ENCODE peak calls at places on chromosomes 3 and 15, in four cellular contexts. P is H9, V is mesendoderm, R is H1. M is an unnamed sample.

GRCh38 chr3:49133226-49133951 is 539 bp upstream of the LAMB2 start:
- DNase-seq in P (peak), V (peak), R (peak), M (peak)

GRCh38 chr15:25439456-25439836 is 622 bp upstream of the UBE3A start:
- DNase-seq in P (no peak), V (peak), R (no peak), M (peak)

GRCh38 chr3:153038779-153039178 is 123.2 kb upstream of the RAP2B start:
- DNase-seq in V (no peak), P (no peak), R (no peak), M (no peak)

GRCh38 chr3:156373095-156373494 is 181.8 kb downstream of the SSR3 start:
- DNase-seq in V (no peak), P (no peak), R (no peak), M (no peak)

GRCh38 chr15:64754663-64755426 is 20.5 kb downstream of the RBPMS2 start:
- DNase-seq in V (no peak), R (no peak), P (no peak), M (no peak)

GRCh38 chr3:128367726-128368125 is 99.0 kb downstream of the DNAJB8 start:
- DNase-seq in R (no peak), V (peak), P (peak), M (no peak)

GRCh38 chr3:196677929-196678328 is 34.1 kb downstream of the CEP19 start:
- DNase-seq in R (no peak), P (no peak), V (no peak), M (no peak)

GRCh38 chr3:123678108-123678511 is 93.3 kb upstream of the HACD2 start:
- DNase-seq in P (no peak), R (no peak), V (no peak), M (no peak)

GRCh38 chr15:100249096-100249815 is 92.5 kb downstream of the ADAMTS17 start:
- DNase-seq in R (peak), P (no peak), V (no peak), M (no peak)

GRCh38 chr3:42723146-42723683 is 20.6 kb upstream of the HHATL start:
- DNase-seq in V (no peak), R (no peak), P (no peak), M (no peak)

GRCh38 chr3:55267206-55267930 is 219.7 kb downstream of the WNT5A start:
- DNase-seq in V (no peak), P (no peak), R (no peak), M (no peak)

GRCh38 chr3:36175916-36176461 is 204.3 kb upstream of the STAC start:
- DNase-seq in V (peak), R (no peak), P (no peak), M (no peak)

GRCh38 chr15:83747050-83747717 is 93.3 kb downstream of the ADAMTSL3 start:
- DNase-seq in P (peak), V (peak), R (no peak), M (no peak)

GRCh38 chr3:99751649-99752048 is 66.0 kb upstream of the CMSS1 start:
- DNase-seq in P (no peak), R (no peak), V (no peak), M (no peak)

GRCh38 chr15:75887178-75887577 is 16.5 kb upstream of the FBXO22 start:
- DNase-seq in P (no peak), R (no peak), V (no peak), M (no peak)

GRCh38 chr3:109331692-109332091 is 5.7 kb downstream of the DPPA4 start:
- DNase-seq in V (no peak), R (no peak), P (no peak), M (no peak)

GRCh38 chr3:169354774-169355501 is 308.6 kb downstream of the MECOM start:
- DNase-seq in V (peak), R (no peak), P (no peak), M (peak)

GRCh38 chr3:135889417-135889816 is 76.1 kb upstream of the PPP2R3A start:
- DNase-seq in P (no peak), V (peak), R (no peak), M (no peak)

GRCh38 chr3:194690501-194691372 is 5.1 kb downstream of the FAM43A start:
- DNase-seq in R (no peak), P (no peak), V (peak), M (no peak)

GRCh38 chr3:133161666-133162065 is 123.5 kb downstream of the TMEM108 start:
- DNase-seq in V (no peak), P (no peak), R (no peak), M (no peak)

GRCh38 chr3:102129774-102130608 is 280.7 kb downstream of the NFKBIZ start:
- DNase-seq in R (no peak), V (no peak), P (no peak), M (no peak)

GRCh38 chr3:43001094-43001553 is 22.0 kb downstream of the GASK1A start:
- DNase-seq in V (no peak), R (no peak), P (no peak), M (no peak)

GRCh38 chr3:65539620-65540019 is 499.1 kb downstream of the MAGI1 start:
- DNase-seq in V (peak), P (peak), R (no peak), M (no peak)

GRCh38 chr3:182618085-182618732 is 175.1 kb upstream of the ATP11B start:
- DNase-seq in P (no peak), V (peak), R (no peak), M (peak)

GRCh38 chr3:46284981-46285683 is 42.9 kb downstream of the CCR3 start:
- DNase-seq in V (no peak), P (no peak), R (no peak), M (no peak)

GRCh38 chr3:56790016-56790950 is 11.5 kb downstream of the ARHGEF3 start:
- DNase-seq in R (no peak), V (no peak), P (no peak), M (no peak)

GRCh38 chr3:34131091-34131490 is 332.7 kb downstream of the PDCD6IP start:
- DNase-seq in P (no peak), R (no peak), V (peak), M (no peak)

GRCh38 chr3:192409203-192409837 is 318.0 kb downstream of the FGF12 start:
- DNase-seq in R (peak), V (peak), P (peak), M (peak)

GRCh38 chr3:41276191-41276590 is 76.9 kb downstream of the CTNNB1 start:
- DNase-seq in V (no peak), R (no peak), P (no peak), M (no peak)

GRCh38 chr3:129313983-129314756 is 35.5 kb downstream of the HMCES start:
- DNase-seq in P (peak), V (peak), R (no peak), M (no peak)

GRCh38 chr15:92803852-92804609 is 96.1 kb upstream of the CHD2 start:
- DNase-seq in V (peak), P (no peak), R (no peak), M (no peak)

GRCh38 chr3:10957976-10958749 is 34.4 kb upstream of the SLC6A1 start:
- DNase-seq in V (no peak), R (no peak), P (no peak), M (no peak)

GRCh38 chr3:123385981-123386380 is 62.9 kb downstream of the ADCY5 start:
- DNase-seq in R (no peak), V (no peak), P (no peak), M (no peak)

GRCh38 chr3:1611824-1612223 is 486.8 kb upstream of the CNTN4 start:
- DNase-seq in V (peak), P (no peak), R (no peak), M (no peak)

GRCh38 chr3:46662771-46663551 is 30.5 kb downstream of the ALS2CL start:
- DNase-seq in V (no peak), P (no peak), R (peak), M (no peak)

GRCh38 chr3:129937717-129938116 is 36.8 kb upstream of the TRH start:
- DNase-seq in R (peak), P (peak), V (peak), M (no peak)

GRCh38 chr3:131914090-131914691 is 120.6 kb downstream of the CPNE4 start:
- DNase-seq in P (peak), R (no peak), V (no peak), M (no peak)

GRCh38 chr3:42991369-42992315 is 12.5 kb downstream of the GASK1A start:
- DNase-seq in P (no peak), R (no peak), V (peak), M (no peak)

GRCh38 chr15:45653702-45654424 is 19.0 kb downstream of the SQOR start:
- DNase-seq in R (no peak), V (no peak), P (no peak), M (no peak)

GRCh38 chr3:148227534-148227933 is 470.2 kb upstream of the AGTR1 start:
- DNase-seq in R (no peak), P (no peak), V (peak), M (no peak)

DNA sequence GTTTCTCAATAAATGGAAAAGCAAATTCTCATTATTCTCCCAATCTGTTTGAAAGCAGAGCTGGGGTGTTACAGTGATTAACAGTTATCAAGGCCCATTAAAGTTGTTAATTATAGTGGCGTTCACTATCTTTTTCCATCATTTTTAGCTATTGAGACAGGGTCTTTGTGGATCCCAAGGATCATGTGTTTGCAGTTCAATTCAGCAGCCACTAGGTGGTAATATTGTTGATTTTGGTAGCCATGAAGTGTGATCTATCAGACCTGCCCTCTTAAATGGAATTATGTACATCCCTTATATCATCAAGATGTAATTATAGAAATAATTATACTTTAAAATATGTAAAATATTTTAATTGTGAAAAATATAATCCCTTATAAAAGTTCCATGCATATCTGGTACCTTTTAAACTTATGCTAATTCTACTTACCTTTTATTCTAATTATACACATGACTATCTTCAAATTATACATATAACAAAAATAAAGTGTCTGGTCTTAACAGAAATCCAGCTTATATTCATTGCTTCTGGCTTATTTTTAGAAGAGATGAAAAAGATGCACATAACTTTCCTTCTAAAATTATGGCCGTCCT is 126.4 kb downstream of the GREM1 start:
- DNase-seq in V (peak), R (no peak), P (no peak), M (no peak)
- H2BK120ac ChIP-seq in V (no peak), R (no peak), P (no peak), M (no peak)

GRCh38 chr3:189317911-189318310 is 146.1 kb downstream of the TPRG1 start:
- DNase-seq in R (no peak), P (no peak), V (no peak), M (no peak)
- H2BK120ac ChIP-seq in R (no peak), P (no peak), V (no peak), M (no peak)

DNA sequence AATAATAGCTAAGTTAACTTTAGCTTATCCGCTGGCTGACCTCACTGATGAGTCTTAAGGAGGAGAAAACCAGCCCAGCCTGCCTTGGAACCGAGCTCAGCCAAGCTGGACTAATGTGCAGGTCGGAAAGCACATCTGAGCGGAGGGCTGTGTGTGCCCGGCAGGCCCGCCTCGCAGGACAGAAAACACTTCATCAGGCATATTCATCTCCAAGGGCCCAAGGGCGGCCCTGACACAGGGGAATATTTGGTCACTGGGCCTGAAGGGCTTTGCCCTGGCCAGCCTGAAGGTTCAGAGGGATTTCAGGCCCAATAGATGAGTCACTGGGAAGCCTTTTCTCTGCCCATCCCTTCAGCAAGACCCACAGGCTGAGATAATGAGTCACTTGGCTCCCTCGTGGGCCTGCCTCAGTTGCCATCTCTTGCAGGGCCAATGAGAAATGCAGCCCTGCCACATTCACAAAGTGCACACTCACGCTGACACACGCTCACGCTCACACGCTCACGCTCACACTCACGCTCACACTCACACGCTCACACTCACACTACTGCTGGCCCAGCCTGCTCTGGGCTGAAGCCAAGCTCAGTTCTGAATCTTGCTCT is 75.0 kb downstream of the SLC12A8 start:
- DNase-seq in P (no peak), V (peak), R (no peak), M (no peak)
- H2BK120ac ChIP-seq in P (no peak), V (no peak), R (no peak), M (peak)

DNA sequence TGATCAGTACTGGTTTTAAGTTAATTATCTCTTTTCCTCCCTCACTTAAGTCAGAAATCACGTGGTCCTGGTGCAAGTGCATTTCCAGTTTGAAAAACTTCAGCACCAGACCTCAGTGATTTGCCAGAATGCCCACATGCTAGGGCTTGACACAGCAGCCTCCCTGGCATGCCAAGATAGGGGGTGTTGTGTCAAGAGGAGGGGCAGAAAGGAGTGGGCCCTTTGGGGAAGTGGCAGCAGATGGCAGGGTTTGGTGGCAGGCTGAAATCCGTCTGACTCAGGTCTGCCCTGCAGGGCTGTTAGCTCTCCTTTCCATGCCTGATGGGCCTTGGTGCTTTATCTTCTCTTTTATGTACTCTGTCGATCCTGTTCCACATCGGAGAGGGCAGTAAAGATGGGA is 23.4 kb downstream of the PXK start:
- DNase-seq in R (no peak), V (no peak), P (no peak), M (no peak)
- H2BK120ac ChIP-seq in R (no peak), V (no peak), P (no peak), M (no peak)

DNA sequence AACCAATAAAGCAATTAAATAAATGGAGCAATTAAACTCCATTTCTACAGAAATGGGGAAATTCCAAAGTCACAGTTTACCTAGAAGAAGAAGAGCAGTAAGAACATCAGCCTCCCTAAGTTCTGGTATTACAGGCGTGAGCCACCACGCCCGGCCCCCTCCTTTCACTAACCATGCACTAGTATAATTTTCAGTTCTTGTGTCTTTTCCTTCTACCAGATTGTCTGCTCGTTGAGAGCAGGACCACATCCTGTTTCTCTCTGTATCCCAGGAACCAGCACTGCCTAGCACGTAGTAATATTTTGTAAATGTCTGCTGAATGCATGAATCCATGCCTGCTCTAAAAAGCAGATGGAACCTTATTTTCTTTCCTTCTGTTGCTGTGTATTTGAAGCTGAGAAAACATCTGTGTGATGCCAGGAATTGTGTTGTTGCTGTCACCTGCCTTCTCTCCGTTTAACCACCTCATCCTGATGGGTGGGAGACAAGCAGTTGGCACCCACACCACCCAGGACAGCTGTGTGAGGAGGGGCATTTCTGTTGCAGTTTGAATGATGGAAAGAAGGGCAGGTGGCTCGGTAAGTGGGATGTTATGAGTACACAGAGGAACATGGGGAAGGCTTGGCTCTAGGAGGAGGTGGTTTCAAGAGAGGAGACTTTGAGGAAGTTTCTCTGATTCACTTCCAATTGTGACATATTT is 30.0 kb downstream of the PXYLP1 start:
- DNase-seq in P (no peak), R (no peak), V (no peak), M (no peak)
- H2BK120ac ChIP-seq in P (no peak), R (no peak), V (no peak), M (no peak)

DNA sequence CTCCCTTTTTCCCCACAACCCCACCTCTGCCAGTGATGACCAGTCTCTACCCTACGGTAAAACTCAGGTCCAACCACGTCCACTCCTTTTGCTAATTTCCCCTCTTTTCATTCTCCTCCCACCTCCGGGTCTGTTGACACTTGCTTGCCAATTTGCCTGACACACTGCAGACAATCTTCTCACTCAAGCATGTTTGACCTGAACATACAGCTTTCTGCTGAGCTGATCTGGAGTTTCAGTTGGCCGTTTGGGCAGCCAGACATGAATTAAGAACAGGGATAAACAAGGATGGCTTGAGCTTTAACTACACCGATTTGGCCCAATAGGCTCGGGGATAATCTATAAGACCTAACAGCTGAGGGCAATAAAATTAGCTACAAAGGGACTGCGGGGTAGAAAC is 758.6 kb upstream of the CFAP20DC start:
- DNase-seq in P (no peak), V (no peak), R (no peak), M (no peak)
- H2BK120ac ChIP-seq in P (no peak), V (peak), R (no peak), M (no peak)

DNA sequence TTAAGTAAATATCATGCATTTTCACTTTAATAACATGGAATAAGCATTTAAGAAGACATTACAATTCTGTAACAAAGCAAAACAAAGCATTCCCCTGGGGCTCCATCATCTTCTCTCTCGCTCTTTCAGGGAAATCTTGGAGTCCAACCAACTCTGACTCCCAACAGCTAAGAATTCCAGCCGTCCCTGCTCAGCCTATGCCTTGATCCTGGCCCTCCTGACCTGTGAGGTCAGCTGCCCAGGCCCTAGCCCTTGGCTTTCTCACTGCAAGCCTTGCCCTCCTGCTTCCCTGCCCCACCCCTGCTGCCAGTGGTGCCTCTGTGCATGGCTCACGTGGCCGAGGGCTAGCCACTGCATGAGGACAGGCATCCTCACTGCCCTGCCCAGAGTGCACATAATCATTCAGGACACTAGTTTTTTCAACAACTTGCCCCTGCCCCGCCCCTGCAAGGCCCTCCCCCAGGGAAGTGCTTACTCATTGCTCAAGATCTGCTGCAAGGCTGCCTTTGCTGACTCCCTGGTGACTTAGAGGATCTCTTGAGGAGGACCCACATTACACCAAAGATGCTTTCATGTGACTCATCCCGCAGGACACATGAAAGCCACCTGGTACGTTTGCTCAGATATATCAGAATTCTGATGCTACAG is 37.6 kb downstream of the MTMR10 start:
- DNase-seq in R (no peak), P (peak), V (peak), M (no peak)
- H2BK120ac ChIP-seq in R (no peak), P (no peak), V (no peak), M (no peak)

M was measured in neuronal stem cell.